ENCODE peak calls at places on chromosomes 5 and 9, in five cellular contexts. M is IMR-90, H is K562, D is SK-N-SH, W is GM12878. F is an unnamed sample.

GRCh38 chr5:134873987-134874830 is at the start of gene TXNDC15:
- DNase-seq in W (peak; percentile 45), H (peak; percentile 88), M (peak; percentile 86), D (peak; percentile 93), F (peak; percentile 66)

GRCh38 chr5:73625314-73625904 is 587 bp upstream of the ARHGEF28 start:
- DNase-seq in H (no peak), M (peak; percentile 10), W (no peak), D (no peak), F (no peak)

GRCh38 chr9:68446836-68447235 is 90.4 kb downstream of the PGM5 start:
- DNase-seq in W (no peak), D (no peak), M (peak; percentile 44), H (no peak), F (no peak)

GRCh38 chr5:88248743-88249540 is 19.7 kb downstream of the TMEM161B start:
- DNase-seq in H (no peak), D (no peak), M (no peak), W (no peak), F (no peak)

GRCh38 chr9:34989946-34990635 is 546 bp downstream of the DNAJB5 start:
- DNase-seq in H (peak; percentile 54), W (no peak), D (peak; percentile 86), M (peak; percentile 39), F (no peak)

GRCh38 chr5:95773325-95774059 is 42.4 kb downstream of the RHOBTB3 start:
- DNase-seq in W (no peak), D (no peak), H (peak; percentile 60), M (peak; percentile 90), F (peak; percentile 10)

GRCh38 chr9:124285903-124286291 is 28.1 kb downstream of the NEK6 start:
- DNase-seq in H (peak; percentile 62), M (peak; percentile 99), W (peak; percentile 70), D (no peak), F (no peak)

GRCh38 chr5:88732181-88732633 is 150.8 kb downstream of the MEF2C start:
- DNase-seq in M (no peak), D (no peak), W (peak; percentile 94), H (no peak), F (no peak)

GRCh38 chr5:107680799-107681198 is 10.1 kb upstream of the EFNA5 start:
- DNase-seq in D (no peak), M (no peak), H (no peak), W (no peak), F (no peak)

GRCh38 chr5:134813407-134813806 is 32.4 kb upstream of the C5orf24 start:
- DNase-seq in D (no peak), W (peak; percentile 17), H (no peak), M (no peak), F (no peak)

GRCh38 chr5:39998518-39998917 is 573.7 kb upstream of the DAB2 start:
- DNase-seq in W (no peak), H (no peak), M (no peak), D (no peak), F (no peak)

GRCh38 chr9:118318770-118319443 is 614.7 kb downstream of the TLR4 start:
- DNase-seq in M (no peak), H (no peak), W (no peak), D (peak; percentile 1), F (no peak)
- TF ChIP-seq MXI1 in M (no peak), H (no peak), W (no peak), D (no peak), F (no peak)

GRCh38 chr5:173858675-173859121 is 29.5 kb upstream of the CPEB4 start:
- DNase-seq in M (no peak), H (no peak), W (no peak), D (no peak), F (no peak)

GRCh38 chr5:173858025-173858674 is 30.0 kb upstream of the CPEB4 start:
- DNase-seq in H (no peak), W (no peak), M (no peak), D (no peak), F (no peak)

GRCh38 chr5:173855995-173856656 is 32.0 kb upstream of the CPEB4 start:
- DNase-seq in H (no peak), M (no peak), W (no peak), D (no peak), F (no peak)

GRCh38 chr5:173855162-173855994 is 32.8 kb upstream of the CPEB4 start:
- DNase-seq in D (no peak), H (peak; percentile 97), W (no peak), M (no peak), F (no peak)

GRCh38 chr5:173857231-173857630 is 30.9 kb upstream of the CPEB4 start:
- DNase-seq in M (no peak), W (no peak), D (peak; percentile 63), H (no peak), F (no peak)
- TF ChIP-seq MXI1 in M (no peak), W (no peak), D (no peak), H (no peak), F (no peak)

GRCh38 chr5:71978216-71978615 is 129.1 kb upstream of the MAP1B start:
- DNase-seq in H (no peak), W (no peak), M (no peak), D (no peak), F (no peak)
- TF ChIP-seq MXI1 in H (no peak), W (no peak), M (no peak), D (no peak), F (no peak)

DNA sequence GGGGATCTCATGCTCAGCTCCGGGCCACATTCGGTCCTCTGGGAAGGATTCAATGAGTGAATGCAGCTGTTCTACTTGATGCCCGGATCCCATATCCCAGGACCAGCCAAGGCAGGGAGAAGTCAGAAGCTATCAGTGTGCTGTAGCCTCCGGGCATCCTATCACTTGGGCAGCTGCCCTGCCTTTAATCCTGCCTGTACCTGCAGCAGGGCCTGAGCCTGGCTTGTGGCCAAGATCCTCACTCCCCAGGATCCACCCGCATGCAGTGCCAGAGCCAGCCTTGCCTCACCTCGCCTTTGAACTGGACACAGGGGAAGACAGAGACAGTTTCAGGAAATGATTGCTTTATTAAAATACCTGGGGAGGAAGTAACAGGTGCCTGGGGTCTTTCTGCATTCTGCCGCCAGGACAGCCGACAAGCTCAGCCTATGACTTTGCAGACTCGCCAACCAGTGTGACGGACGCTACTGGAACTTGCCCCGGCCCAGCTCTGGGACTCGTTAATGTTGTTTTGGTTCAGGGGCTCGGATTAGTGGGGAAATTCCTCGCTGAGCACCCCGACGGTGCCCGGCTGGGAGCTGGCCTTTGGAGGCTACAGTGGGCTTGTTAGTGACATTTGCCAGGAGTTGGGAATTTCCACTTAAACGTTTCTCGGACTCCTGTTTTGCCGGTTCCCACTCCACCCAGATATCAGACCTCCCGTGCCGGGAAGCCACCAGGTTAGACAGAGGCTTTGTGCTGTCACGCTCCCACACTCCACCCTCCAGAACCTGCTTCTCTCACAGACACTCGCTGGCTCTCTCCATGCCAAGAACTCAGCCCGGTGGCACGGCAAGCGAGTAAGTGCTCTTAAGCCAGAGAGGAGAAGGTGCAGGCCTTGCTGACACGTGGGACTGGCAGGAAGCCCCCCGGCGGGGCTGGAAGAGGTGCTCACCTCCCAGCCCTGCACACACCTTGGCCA is 721 bp downstream of the PTGES start:
- DNase-seq in H (no peak), M (no peak), D (peak; percentile 71), W (no peak), F (no peak)
- TF ChIP-seq MXI1 in H (no peak), M (no peak), D (no peak), W (no peak), F (no peak)

GRCh38 chr5:123811771-123812170 is 299.8 kb downstream of the CSNK1G3 start:
- DNase-seq in H (no peak), M (no peak), W (no peak), D (no peak), F (no peak)

GRCh38 chr5:123813251-123813650 is 301.3 kb downstream of the CSNK1G3 start:
- DNase-seq in H (no peak), W (no peak), D (no peak), M (no peak), F (no peak)

GRCh38 chr5:123810911-123811310 is 298.9 kb downstream of the CSNK1G3 start:
- DNase-seq in D (no peak), M (no peak), W (no peak), H (no peak), F (no peak)

GRCh38 chr5:123814796-123815479 is 303.0 kb downstream of the CSNK1G3 start:
- DNase-seq in D (peak; percentile 6), H (no peak), W (no peak), M (peak; percentile 18), F (no peak)

DNA sequence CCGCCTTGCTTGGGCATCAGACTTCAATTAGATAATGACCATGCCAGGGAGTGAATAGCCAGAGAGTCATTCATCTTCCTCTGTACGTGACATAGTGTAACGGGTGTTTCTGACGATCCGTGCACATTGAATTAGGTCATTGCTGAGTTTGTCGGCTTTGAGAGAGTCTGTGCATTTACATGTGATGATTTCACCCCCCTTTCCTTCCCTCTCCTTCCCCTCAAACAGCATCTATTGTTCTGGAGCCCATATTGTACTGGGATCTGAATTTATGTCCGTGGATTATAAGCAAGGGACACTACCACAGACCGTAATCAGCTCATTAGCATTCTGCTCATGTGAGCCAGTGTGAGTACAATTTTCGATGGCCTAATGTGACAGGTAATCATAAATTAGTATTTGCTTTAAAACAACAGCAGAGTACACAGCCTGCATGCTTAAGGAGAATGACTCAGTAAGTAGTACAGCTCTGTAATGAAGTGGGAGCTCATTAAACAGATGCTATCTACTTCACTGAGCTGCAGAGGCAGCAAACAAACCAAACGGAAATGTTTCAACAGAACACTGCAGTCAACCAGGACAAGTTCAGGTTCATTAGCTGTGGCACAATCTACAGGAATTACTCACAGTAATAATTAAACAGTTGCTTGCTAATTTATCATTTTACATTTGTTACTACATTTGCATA is 302.1 kb downstream of the CSNK1G3 start:
- DNase-seq in H (no peak), W (peak; percentile 43), M (peak; percentile 25), D (peak; percentile 19), F (no peak)
- TF ChIP-seq MXI1 in H (no peak), W (peak; percentile 22), M (no peak), D (no peak), F (no peak)

GRCh38 chr5:74919487-74919886 is 53.3 kb upstream of the FAM169A start:
- DNase-seq in D (peak; percentile 69), M (peak; percentile 70), H (peak; percentile 54), W (no peak), F (peak; percentile 60)
- TF ChIP-seq MXI1 in D (no peak), M (no peak), H (no peak), W (no peak), F (no peak)

DNA sequence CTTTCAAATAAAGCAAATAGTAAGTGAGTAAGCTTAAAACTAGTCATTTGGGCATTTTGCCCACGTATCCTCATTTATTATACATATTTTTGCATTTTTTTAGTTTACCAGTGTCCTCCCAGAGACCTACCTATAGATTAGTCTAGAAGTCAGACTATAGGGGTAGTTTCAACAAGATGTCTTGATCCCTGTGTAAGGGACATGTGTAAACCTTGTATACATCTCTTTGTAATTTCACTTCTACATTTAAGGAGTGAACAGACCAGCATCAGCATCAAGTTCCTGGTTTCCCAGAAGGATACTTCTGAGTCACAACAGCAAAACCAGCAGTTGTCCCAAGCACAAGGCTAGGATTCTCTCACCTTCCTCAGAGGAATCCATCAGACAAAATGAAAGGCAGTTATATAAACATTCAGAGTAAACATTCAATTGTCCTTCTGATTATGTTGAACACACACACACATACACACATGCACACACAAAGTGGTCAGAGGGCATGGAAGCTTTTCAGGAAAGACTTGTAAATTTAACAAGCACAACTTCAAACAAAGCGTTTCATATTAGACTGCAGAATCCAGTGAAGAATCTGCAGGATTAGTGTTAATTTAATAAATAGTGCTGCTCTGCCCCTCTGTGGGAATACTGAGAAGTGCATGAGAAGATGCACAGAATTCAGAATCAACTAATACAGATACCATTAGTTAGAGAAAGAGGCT is 55.4 kb downstream of the HINT1 start:
- DNase-seq in M (peak; percentile 33), D (peak; percentile 46), W (peak; percentile 12), H (peak; percentile 47), F (peak; percentile 17)
- TF ChIP-seq MXI1 in M (no peak), D (no peak), W (no peak), H (no peak), F (no peak)

GRCh38 chr5:16669776-16670175 is 53.0 kb upstream of the RETREG1 start:
- DNase-seq in D (no peak), H (no peak), W (no peak), M (peak; percentile 92), F (no peak)
- TF ChIP-seq MXI1 in D (no peak), H (no peak), W (no peak), M (no peak), F (no peak)

F was measured in HepG2.